ENCODE peak calls at places on chromosomes 13 and 19, in seven cellular contexts. T is fibroblast of the conjunctiva; L is activated T-helper 1 cell treated with anti-CD3 and anti-CD28 coated beads, Interleukin-12 subunit alpha, Interleukin-12 subunit beta, Interleukin-2, Interleukin-4 antibody, amounts not matched to agents 30 ng/mL and 10 ng/mL and 1 ng/mL, durations not matched to agents 14 hours and 24 hours and 36 hours; J is CD4-positive, CD25-positive, alpha-beta regulatory T cell; I is T-helper 9 cell; G is aorta; W is stimulated activated CD4-positive, alpha-beta T cell treated with anti-CD3 and anti-CD28 coated beads, Interleukin-15, amount 100 ng/mL, for 48 hours. V is an unnamed sample.
A peak's percentile ranks its signal among the peaks of the same experiment; 100 is the strongest.

GRCh38 chr19:35002037-35002535 is 2.0 kb downstream of the GRAMD1A start:
- DNase-seq in T (no peak), L (no peak), J (no peak), I (no peak), G (no peak), W (no peak), V (no peak)

GRCh38 chr19:289651-290538 is 1.3 kb downstream of the PLPP2 start:
- DNase-seq in T (no peak), L (no peak), J (no peak), I (peak; percentile 34), G (peak; percentile 61), W (no peak), V (peak; percentile 88)

GRCh38 chr19:7348587-7349230 is at the start of gene ARHGEF18:
- DNase-seq in T (no peak), L (no peak), J (peak; percentile 78), I (no peak), G (peak; percentile 55), W (no peak), V (no peak)

GRCh38 chr19:35703343-35703742 is 1.0 kb upstream of the ZBTB32 start:
- DNase-seq in T (no peak), L (no peak), J (no peak), I (no peak), G (no peak), W (no peak), V (no peak)

GRCh38 chr19:6464070-6464873 is at the start of gene CRB3:
- DNase-seq in T (no peak), L (no peak), J (peak; percentile 49), I (peak; percentile 32), G (no peak), W (no peak), V (peak; percentile 82)

GRCh38 chr19:16449330-16449961 is 22.3 kb downstream of the EPS15L1 start:
- DNase-seq in T (no peak), L (peak; percentile 39), J (peak; percentile 39), I (no peak), G (no peak), W (no peak), V (no peak)

GRCh38 chr13:53013113-53013512 is 15.5 kb upstream of the OLFM4 start:
- DNase-seq in T (no peak), L (no peak), J (no peak), I (no peak), G (no peak), W (no peak), V (no peak)

GRCh38 chr19:16571689-16572331 is 405 bp downstream of the SLC35E1 start:
- DNase-seq in T (no peak), L (no peak), J (peak; percentile 57), I (no peak), G (no peak), W (no peak), V (no peak)

GRCh38 chr19:16383584-16384161 is 59.0 kb downstream of the KLF2 start:
- DNase-seq in T (no peak), L (no peak), J (no peak), I (no peak), G (no peak), W (no peak), V (no peak)

GRCh38 chr19:42309686-42310085 is 3.4 kb upstream of the TMEM145 start:
- DNase-seq in T (no peak), L (no peak), J (no peak), I (no peak), G (no peak), W (no peak), V (no peak)

GRCh38 chr13:93388701-93389100 is 162.1 kb downstream of the GPC6 start:
- DNase-seq in T (peak; percentile 35), L (no peak), J (no peak), I (no peak), G (no peak), W (no peak), V (no peak)

GRCh38 chr19:31349160-31349881 is at the start of gene TSHZ3:
- DNase-seq in T (peak; percentile 77), L (peak; percentile 40), J (peak; percentile 55), I (no peak), G (peak; percentile 92), W (no peak), V (no peak)

GRCh38 chr19:40503300-40503699 is 36.5 kb downstream of the SPTBN4 start:
- DNase-seq in T (no peak), L (no peak), J (no peak), I (no peak), G (no peak), W (no peak), V (no peak)

GRCh38 chr13:74221752-74222151 is 87.5 kb upstream of the KLF12 start:
- DNase-seq in T (no peak), L (no peak), J (no peak), I (no peak), G (no peak), W (no peak), V (no peak)

GRCh38 chr19:14073925-14074838 is 1.6 kb downstream of the MISP3 start:
- DNase-seq in T (no peak), L (no peak), J (no peak), I (no peak), G (no peak), W (no peak), V (no peak)

GRCh38 chr19:28126499-28126898 is 1086.5 kb downstream of the UQCRFS1 start:
- DNase-seq in T (no peak), L (no peak), J (no peak), I (no peak), G (no peak), W (no peak), V (no peak)